ENCODE peak calls at places on chromosome 3, in four cellular contexts. R is RPMI7951; V is naive thymus-derived CD8-positive, alpha-beta T cell; Y is right cardiac atrium. Z is an unnamed sample.

GRCh38 chr3:184551614-184552256 is 9.8 kb upstream of the EPHB3 start:
- DNase-seq in R (no peak), Y (no peak), V (no peak), Z (no peak)

GRCh38 chr3:4992118-4992517 is 12.9 kb downstream of the BHLHE40 start:
- DNase-seq in Y (no peak), V (no peak), R (no peak), Z (no peak)

GRCh38 chr3:143674100-143674968 is 173.9 kb downstream of the SLC9A9 start:
- DNase-seq in V (peak), Y (peak), R (peak), Z (peak)

GRCh38 chr3:111961461-111962269 is 17.2 kb upstream of the ABHD10 start:
- DNase-seq in V (no peak), Y (no peak), R (no peak), Z (no peak)

GRCh38 chr3:61890167-61890566 is 328.8 kb downstream of the PTPRG start:
- DNase-seq in Y (no peak), V (no peak), R (no peak), Z (no peak)

GRCh38 chr3:165642761-165643432 is 194.3 kb downstream of the BCHE start:
- DNase-seq in V (no peak), Y (no peak), R (peak), Z (no peak)

GRCh38 chr3:146817705-146818104 is 212.6 kb upstream of the PLSCR5 start:
- DNase-seq in Y (no peak), R (peak), V (no peak), Z (no peak)

GRCh38 chr3:5428607-5429516 is 241.4 kb downstream of the EDEM1 start:
- DNase-seq in R (peak), V (no peak), Y (no peak), Z (no peak)

GRCh38 chr3:149251186-149251585 is 29.6 kb upstream of the CP start:
- DNase-seq in R (no peak), V (no peak), Y (no peak), Z (no peak)

Z was measured in tibial artery.